ENCODE peak calls at places on chromosome 17, in five cellular contexts. One of them, this sample, is unnamed.

GRCh38 chr17:58541249-58541648 is 26.8 kb upstream of the MTMR4 start:
- DNase-seq in effector CD8-positive, alpha-beta T cell: no peak
- DNase-seq in NB4: peak
- DNase-seq in uterus: no peak
- DNase-seq in activated CD8-positive, alpha-beta T cell treated with anti-CD3 and anti-CD28 coated beads, Interleukin-2, amount 10 ng/mL, durations not matched to agents 7 days and 5 days: no peak
- DNase-seq in this sample: peak

GRCh38 chr17:79833744-79834574 is 5.3 kb downstream of the CBX4 start:
- DNase-seq in effector CD8-positive, alpha-beta T cell: no peak
- DNase-seq in NB4: no peak
- DNase-seq in uterus: no peak
- DNase-seq in activated CD8-positive, alpha-beta T cell treated with anti-CD3 and anti-CD28 coated beads, Interleukin-2, amount 10 ng/mL, durations not matched to agents 7 days and 5 days: no peak
- DNase-seq in this sample: no peak

GRCh38 chr17:17144916-17145665 is 61.0 kb downstream of the PLD6 start:
- DNase-seq in effector CD8-positive, alpha-beta T cell: no peak
- DNase-seq in NB4: no peak
- DNase-seq in uterus: no peak
- DNase-seq in activated CD8-positive, alpha-beta T cell treated with anti-CD3 and anti-CD28 coated beads, Interleukin-2, amount 10 ng/mL, durations not matched to agents 7 days and 5 days: no peak
- DNase-seq in this sample: no peak

GRCh38 chr17:46817151-46817900 is 1.2 kb downstream of the WNT3 start:
- DNase-seq in effector CD8-positive, alpha-beta T cell: no peak
- DNase-seq in NB4: no peak
- DNase-seq in uterus: no peak
- DNase-seq in activated CD8-positive, alpha-beta T cell treated with anti-CD3 and anti-CD28 coated beads, Interleukin-2, amount 10 ng/mL, durations not matched to agents 7 days and 5 days: no peak
- DNase-seq in this sample: no peak

GRCh38 chr17:57158296-57158695 is 73.2 kb downstream of the AKAP1 start:
- DNase-seq in effector CD8-positive, alpha-beta T cell: no peak
- DNase-seq in NB4: no peak
- DNase-seq in uterus: no peak
- DNase-seq in activated CD8-positive, alpha-beta T cell treated with anti-CD3 and anti-CD28 coated beads, Interleukin-2, amount 10 ng/mL, durations not matched to agents 7 days and 5 days: no peak
- DNase-seq in this sample: no peak

GRCh38 chr17:32267690-32268205 is 2.1 kb downstream of the RHBDL3 start:
- DNase-seq in effector CD8-positive, alpha-beta T cell: no peak
- DNase-seq in NB4: no peak
- DNase-seq in uterus: no peak
- DNase-seq in activated CD8-positive, alpha-beta T cell treated with anti-CD3 and anti-CD28 coated beads, Interleukin-2, amount 10 ng/mL, durations not matched to agents 7 days and 5 days: no peak
- DNase-seq in this sample: no peak

GRCh38 chr17:81306898-81307510 is 11.9 kb upstream of the SLC38A10 start:
- DNase-seq in effector CD8-positive, alpha-beta T cell: no peak
- DNase-seq in NB4: peak
- DNase-seq in uterus: no peak
- DNase-seq in activated CD8-positive, alpha-beta T cell treated with anti-CD3 and anti-CD28 coated beads, Interleukin-2, amount 10 ng/mL, durations not matched to agents 7 days and 5 days: no peak
- DNase-seq in this sample: peak

GRCh38 chr17:68455756-68456528 is 1.4 kb downstream of the WIPI1 start:
- DNase-seq in effector CD8-positive, alpha-beta T cell: no peak
- DNase-seq in NB4: peak
- DNase-seq in uterus: peak
- DNase-seq in activated CD8-positive, alpha-beta T cell treated with anti-CD3 and anti-CD28 coated beads, Interleukin-2, amount 10 ng/mL, durations not matched to agents 7 days and 5 days: no peak
- DNase-seq in this sample: no peak

GRCh38 chr17:44981221-44981968 is 13.3 kb upstream of the C1QL1 start:
- DNase-seq in effector CD8-positive, alpha-beta T cell: no peak
- DNase-seq in NB4: no peak
- DNase-seq in uterus: no peak
- DNase-seq in activated CD8-positive, alpha-beta T cell treated with anti-CD3 and anti-CD28 coated beads, Interleukin-2, amount 10 ng/mL, durations not matched to agents 7 days and 5 days: no peak
- DNase-seq in this sample: no peak

GRCh38 chr17:29870836-29871430 is 59.1 kb downstream of the SSH2 start:
- DNase-seq in effector CD8-positive, alpha-beta T cell: no peak
- DNase-seq in NB4: no peak
- DNase-seq in uterus: no peak
- DNase-seq in activated CD8-positive, alpha-beta T cell treated with anti-CD3 and anti-CD28 coated beads, Interleukin-2, amount 10 ng/mL, durations not matched to agents 7 days and 5 days: no peak
- DNase-seq in this sample: no peak

GRCh38 chr17:1762233-1762905 is 509 bp downstream of the SERPINF1 start:
- DNase-seq in effector CD8-positive, alpha-beta T cell: no peak
- DNase-seq in NB4: no peak
- DNase-seq in uterus: peak
- DNase-seq in activated CD8-positive, alpha-beta T cell treated with anti-CD3 and anti-CD28 coated beads, Interleukin-2, amount 10 ng/mL, durations not matched to agents 7 days and 5 days: no peak
- DNase-seq in this sample: no peak

GRCh38 chr17:17944253-17944652 is 27.9 kb downstream of the TOM1L2 start:
- DNase-seq in effector CD8-positive, alpha-beta T cell: no peak
- DNase-seq in NB4: no peak
- DNase-seq in uterus: no peak
- DNase-seq in activated CD8-positive, alpha-beta T cell treated with anti-CD3 and anti-CD28 coated beads, Interleukin-2, amount 10 ng/mL, durations not matched to agents 7 days and 5 days: no peak
- DNase-seq in this sample: no peak

GRCh38 chr17:43634681-43635125 is 27.0 kb downstream of the MEOX1 start:
- DNase-seq in effector CD8-positive, alpha-beta T cell: no peak
- DNase-seq in NB4: no peak
- DNase-seq in uterus: no peak
- DNase-seq in activated CD8-positive, alpha-beta T cell treated with anti-CD3 and anti-CD28 coated beads, Interleukin-2, amount 10 ng/mL, durations not matched to agents 7 days and 5 days: no peak
- DNase-seq in this sample: no peak

GRCh38 chr17:77164483-77165030 is 23.8 kb downstream of the SEC14L1 start:
- DNase-seq in effector CD8-positive, alpha-beta T cell: no peak
- DNase-seq in NB4: no peak
- DNase-seq in uterus: no peak
- DNase-seq in activated CD8-positive, alpha-beta T cell treated with anti-CD3 and anti-CD28 coated beads, Interleukin-2, amount 10 ng/mL, durations not matched to agents 7 days and 5 days: no peak
- DNase-seq in this sample: no peak

GRCh38 chr17:68297168-68297567 is 5.9 kb downstream of the ARSG start:
- DNase-seq in effector CD8-positive, alpha-beta T cell: no peak
- DNase-seq in NB4: peak
- DNase-seq in uterus: no peak
- DNase-seq in activated CD8-positive, alpha-beta T cell treated with anti-CD3 and anti-CD28 coated beads, Interleukin-2, amount 10 ng/mL, durations not matched to agents 7 days and 5 days: no peak
- DNase-seq in this sample: no peak

GRCh38 chr17:35117984-35118383 is 1.7 kb downstream of the RAD51D start:
- DNase-seq in effector CD8-positive, alpha-beta T cell: no peak
- DNase-seq in NB4: peak
- DNase-seq in uterus: no peak
- DNase-seq in activated CD8-positive, alpha-beta T cell treated with anti-CD3 and anti-CD28 coated beads, Interleukin-2, amount 10 ng/mL, durations not matched to agents 7 days and 5 days: peak
- DNase-seq in this sample: peak

GRCh38 chr17:866568-867087 is 84.5 kb downstream of the MRM3 start:
- DNase-seq in effector CD8-positive, alpha-beta T cell: no peak
- DNase-seq in NB4: no peak
- DNase-seq in uterus: no peak
- DNase-seq in activated CD8-positive, alpha-beta T cell treated with anti-CD3 and anti-CD28 coated beads, Interleukin-2, amount 10 ng/mL, durations not matched to agents 7 days and 5 days: no peak
- DNase-seq in this sample: no peak

GRCh38 chr17:77140878-77141767 is at the start of gene SEC14L1:
- DNase-seq in effector CD8-positive, alpha-beta T cell: peak
- DNase-seq in NB4: peak
- DNase-seq in uterus: no peak
- DNase-seq in activated CD8-positive, alpha-beta T cell treated with anti-CD3 and anti-CD28 coated beads, Interleukin-2, amount 10 ng/mL, durations not matched to agents 7 days and 5 days: peak
- DNase-seq in this sample: peak

GRCh38 chr17:44417553-44417952 is 28.1 kb upstream of the ITGA2B start:
- DNase-seq in effector CD8-positive, alpha-beta T cell: no peak
- DNase-seq in NB4: no peak
- DNase-seq in uterus: no peak
- DNase-seq in activated CD8-positive, alpha-beta T cell treated with anti-CD3 and anti-CD28 coated beads, Interleukin-2, amount 10 ng/mL, durations not matched to agents 7 days and 5 days: no peak
- DNase-seq in this sample: no peak

GRCh38 chr17:44865921-44866320 is 18.2 kb downstream of the HIGD1B start:
- DNase-seq in effector CD8-positive, alpha-beta T cell: no peak
- DNase-seq in NB4: no peak
- DNase-seq in uterus: no peak
- DNase-seq in activated CD8-positive, alpha-beta T cell treated with anti-CD3 and anti-CD28 coated beads, Interleukin-2, amount 10 ng/mL, durations not matched to agents 7 days and 5 days: no peak
- DNase-seq in this sample: no peak

GRCh38 chr17:65071861-65072260 is 15.3 kb upstream of the GNA13 start:
- DNase-seq in effector CD8-positive, alpha-beta T cell: no peak
- DNase-seq in NB4: no peak
- DNase-seq in uterus: no peak
- DNase-seq in activated CD8-positive, alpha-beta T cell treated with anti-CD3 and anti-CD28 coated beads, Interleukin-2, amount 10 ng/mL, durations not matched to agents 7 days and 5 days: no peak
- DNase-seq in this sample: no peak

GRCh38 chr17:65163990-65164495 is 26.9 kb downstream of the RGS9 start:
- DNase-seq in effector CD8-positive, alpha-beta T cell: no peak
- DNase-seq in NB4: peak
- DNase-seq in uterus: no peak
- DNase-seq in activated CD8-positive, alpha-beta T cell treated with anti-CD3 and anti-CD28 coated beads, Interleukin-2, amount 10 ng/mL, durations not matched to agents 7 days and 5 days: peak
- DNase-seq in this sample: peak

GRCh38 chr17:65504141-65504540 is 57.3 kb downstream of the AXIN2 start:
- DNase-seq in effector CD8-positive, alpha-beta T cell: no peak
- DNase-seq in NB4: no peak
- DNase-seq in uterus: no peak
- DNase-seq in activated CD8-positive, alpha-beta T cell treated with anti-CD3 and anti-CD28 coated beads, Interleukin-2, amount 10 ng/mL, durations not matched to agents 7 days and 5 days: no peak
- DNase-seq in this sample: no peak

GRCh38 chr17:47695664-47696376 is 1.9 kb downstream of the TBKBP1 start:
- DNase-seq in effector CD8-positive, alpha-beta T cell: no peak
- DNase-seq in NB4: no peak
- DNase-seq in uterus: no peak
- DNase-seq in activated CD8-positive, alpha-beta T cell treated with anti-CD3 and anti-CD28 coated beads, Interleukin-2, amount 10 ng/mL, durations not matched to agents 7 days and 5 days: no peak
- DNase-seq in this sample: no peak

GRCh38 chr17:81181811-81182185 is 15.8 kb upstream of the AATK start:
- DNase-seq in effector CD8-positive, alpha-beta T cell: no peak
- DNase-seq in NB4: no peak
- DNase-seq in uterus: no peak
- DNase-seq in activated CD8-positive, alpha-beta T cell treated with anti-CD3 and anti-CD28 coated beads, Interleukin-2, amount 10 ng/mL, durations not matched to agents 7 days and 5 days: no peak
- DNase-seq in this sample: no peak

GRCh38 chr17:81350320-81350686 is 45.0 kb upstream of the BAHCC1 start:
- DNase-seq in effector CD8-positive, alpha-beta T cell: no peak
- DNase-seq in NB4: no peak
- DNase-seq in uterus: no peak
- DNase-seq in activated CD8-positive, alpha-beta T cell treated with anti-CD3 and anti-CD28 coated beads, Interleukin-2, amount 10 ng/mL, durations not matched to agents 7 days and 5 days: no peak
- DNase-seq in this sample: no peak

GRCh38 chr17:83054518-83055125 is 24.8 kb upstream of the METRNL start:
- DNase-seq in effector CD8-positive, alpha-beta T cell: no peak
- DNase-seq in NB4: no peak
- DNase-seq in uterus: no peak
- DNase-seq in activated CD8-positive, alpha-beta T cell treated with anti-CD3 and anti-CD28 coated beads, Interleukin-2, amount 10 ng/mL, durations not matched to agents 7 days and 5 days: peak
- DNase-seq in this sample: no peak

GRCh38 chr17:48727415-48728175 is 955 bp downstream of the HOXB13 start:
- DNase-seq in effector CD8-positive, alpha-beta T cell: no peak
- DNase-seq in NB4: no peak
- DNase-seq in uterus: no peak
- DNase-seq in activated CD8-positive, alpha-beta T cell treated with anti-CD3 and anti-CD28 coated beads, Interleukin-2, amount 10 ng/mL, durations not matched to agents 7 days and 5 days: no peak
- DNase-seq in this sample: no peak

GRCh38 chr17:72772331-72772821 is 320.1 kb downstream of the SLC39A11 start:
- DNase-seq in effector CD8-positive, alpha-beta T cell: no peak
- DNase-seq in NB4: no peak
- DNase-seq in uterus: no peak
- DNase-seq in activated CD8-positive, alpha-beta T cell treated with anti-CD3 and anti-CD28 coated beads, Interleukin-2, amount 10 ng/mL, durations not matched to agents 7 days and 5 days: no peak
- DNase-seq in this sample: peak

This sample was measured in Karpas-422.